ENCODE peak calls at places on chromosomes 3 and 15, in four cellular contexts. T is GM12878, F is H1, E is HepG2. M is an unnamed sample.

GRCh38 chr3:171183042-171183441 is 156.5 kb upstream of the SLC2A2 start:
- DNase-seq in T (no peak), F (no peak), E (peak), M (no peak)

GRCh38 chr3:194283218-194284006 is 67.7 kb downstream of the CPN2 start:
- DNase-seq in F (no peak), T (no peak), E (no peak), M (no peak)

GRCh38 chr15:31574761-31575160 is 248.1 kb downstream of the KLF13 start:
- DNase-seq in F (no peak), E (no peak), T (no peak), M (no peak)

GRCh38 chr3:148551767-148552260 is 145.9 kb upstream of the AGTR1 start:
- DNase-seq in E (no peak), T (no peak), F (no peak), M (no peak)

GRCh38 chr3:193982258-193982659 is 153.7 kb upstream of the HES1 start:
- DNase-seq in T (no peak), E (no peak), F (no peak), M (no peak)

GRCh38 chr15:48897144-48897814 is 19.3 kb downstream of the EID1 start:
- DNase-seq in F (no peak), T (no peak), E (no peak), M (no peak)

GRCh38 chr15:40756938-40757337 is 1.9 kb upstream of the RMDN3 start:
- DNase-seq in T (no peak), F (no peak), E (no peak), M (no peak)

GRCh38 chr3:149319750-149320149 is 13.7 kb downstream of the TM4SF18 start:
- DNase-seq in F (no peak), E (no peak), T (no peak), M (no peak)

GRCh38 chr3:137008976-137009375 is 51.2 kb downstream of the IL20RB start:
- DNase-seq in T (no peak), E (no peak), F (no peak), M (no peak)

GRCh38 chr3:185397676-185398075 is 34.7 kb downstream of the MAP3K13 start:
- DNase-seq in F (no peak), E (no peak), T (no peak), M (no peak)

GRCh38 chr3:29346828-29347227 is 66.0 kb downstream of the RBMS3 start:
- DNase-seq in T (no peak), F (no peak), E (no peak), M (no peak)

GRCh38 chr3:73459711-73460110 is 165.0 kb downstream of the PDZRN3 start:
- DNase-seq in F (no peak), T (no peak), E (no peak), M (no peak)

GRCh38 chr15:65377105-65377975 is 462 bp downstream of the IGDCC3 start:
- DNase-seq in T (no peak), E (no peak), F (no peak), M (no peak)

GRCh38 chr15:66912001-66912400 is 153.4 kb upstream of the SMAD3 start:
- DNase-seq in T (no peak), E (no peak), F (no peak), M (no peak)

GRCh38 chr3:157160652-157161480 is 919 bp upstream of the CCNL1 start:
- DNase-seq in T (no peak), E (peak), F (no peak), M (no peak)

GRCh38 chr3:13057641-13058040 is 15.6 kb downstream of the IQSEC1 start:
- DNase-seq in E (no peak), T (no peak), F (no peak), M (no peak)

GRCh38 chr3:65170357-65171090 is 482.7 kb upstream of the ADAMTS9 start:
- DNase-seq in F (no peak), T (no peak), E (no peak), M (no peak)

GRCh38 chr3:51436998-51437639 is 46.0 kb downstream of the RBM15B start:
- DNase-seq in F (no peak), E (no peak), T (no peak), M (no peak)

GRCh38 chr3:135382621-135383020 is 582.9 kb upstream of the PPP2R3A start:
- DNase-seq in F (no peak), E (no peak), T (no peak), M (no peak)

GRCh38 chr15:38398134-38398533 is 55.8 kb upstream of the FAM98B start:
- DNase-seq in E (peak), F (no peak), T (no peak), M (no peak)

GRCh38 chr15:74367296-74367854 is at the start of gene CYP11A1:
- DNase-seq in F (no peak), T (no peak), E (no peak), M (no peak)

GRCh38 chr15:52103217-52104207 is 9.1 kb downstream of the BCL2L10 start:
- DNase-seq in T (peak), F (no peak), E (peak), M (no peak)

GRCh38 chr3:153595186-153595815 is 433.3 kb downstream of the RAP2B start:
- DNase-seq in E (peak), F (no peak), T (no peak), M (peak)

GRCh38 chr15:100131321-100132224 is 210.2 kb downstream of the ADAMTS17 start:
- DNase-seq in E (peak), T (no peak), F (no peak), M (no peak)

GRCh38 chr3:126212629-126213375 is 32.4 kb upstream of the ALDH1L1 start:
- DNase-seq in E (peak), F (peak), T (no peak), M (peak)

GRCh38 chr3:33115024-33115768 is 1.4 kb downstream of the CRTAP start:
- DNase-seq in E (no peak), F (no peak), T (no peak), M (no peak)

GRCh38 chr3:101509811-101510210 is 3.2 kb downstream of the SENP7 start:
- DNase-seq in E (no peak), F (no peak), T (no peak), M (no peak)

GRCh38 chr3:119034256-119035013 is at the start of gene IGSF11:
- DNase-seq in E (peak), F (peak), T (no peak), M (peak)

GRCh38 chr3:64765951-64766350 is 78.2 kb upstream of the ADAMTS9 start:
- DNase-seq in F (no peak), E (no peak), T (no peak), M (no peak)

GRCh38 chr15:87716422-87716821 is 540.1 kb downstream of the NTRK3 start:
- DNase-seq in T (no peak), E (no peak), F (no peak), M (no peak)

GRCh38 chr3:30077746-30078145 is 528.7 kb upstream of the TGFBR2 start:
- DNase-seq in T (no peak), E (no peak), F (no peak), M (no peak)

GRCh38 chr15:68843425-68844311 is 23.0 kb upstream of the ANP32A start:
- DNase-seq in F (no peak), E (no peak), T (no peak), M (peak)

GRCh38 chr15:60526127-60526616 is 47.2 kb upstream of the ICE2 start:
- DNase-seq in T (no peak), E (no peak), F (no peak), M (no peak)

GRCh38 chr3:172592898-172593669 is 69.9 kb upstream of the TNFSF10 start:
- DNase-seq in T (no peak), E (no peak), F (no peak), M (no peak)

GRCh38 chr3:184233127-184233843 is 3.9 kb downstream of the VWA5B2 start:
- DNase-seq in F (no peak), E (no peak), T (no peak), M (no peak)

GRCh38 chr3:29694783-29695182 is 413.9 kb downstream of the RBMS3 start:
- DNase-seq in F (no peak), E (peak), T (no peak), M (no peak)

GRCh38 chr15:77732514-77733335 is 100.0 kb upstream of the LINGO1 start:
- DNase-seq in T (no peak), E (no peak), F (no peak), M (no peak)

GRCh38 chr3:62785384-62785783 is 89.8 kb downstream of the CADPS start:
- DNase-seq in E (no peak), T (no peak), F (no peak), M (no peak)

GRCh38 chr15:93034512-93034911 is 54.5 kb downstream of the RGMA start:
- DNase-seq in T (no peak), F (no peak), E (no peak), M (no peak)

GRCh38 chr15:93031103-93031464 is 57.9 kb downstream of the RGMA start:
- DNase-seq in E (no peak), T (no peak), F (no peak), M (no peak)

GRCh38 chr15:93035953-93036810 is 52.8 kb downstream of the RGMA start:
- DNase-seq in F (no peak), E (peak), T (no peak), M (no peak)

GRCh38 chr15:93035092-93035915 is 53.7 kb downstream of the RGMA start:
- DNase-seq in T (no peak), E (no peak), F (no peak), M (no peak)

DNA sequence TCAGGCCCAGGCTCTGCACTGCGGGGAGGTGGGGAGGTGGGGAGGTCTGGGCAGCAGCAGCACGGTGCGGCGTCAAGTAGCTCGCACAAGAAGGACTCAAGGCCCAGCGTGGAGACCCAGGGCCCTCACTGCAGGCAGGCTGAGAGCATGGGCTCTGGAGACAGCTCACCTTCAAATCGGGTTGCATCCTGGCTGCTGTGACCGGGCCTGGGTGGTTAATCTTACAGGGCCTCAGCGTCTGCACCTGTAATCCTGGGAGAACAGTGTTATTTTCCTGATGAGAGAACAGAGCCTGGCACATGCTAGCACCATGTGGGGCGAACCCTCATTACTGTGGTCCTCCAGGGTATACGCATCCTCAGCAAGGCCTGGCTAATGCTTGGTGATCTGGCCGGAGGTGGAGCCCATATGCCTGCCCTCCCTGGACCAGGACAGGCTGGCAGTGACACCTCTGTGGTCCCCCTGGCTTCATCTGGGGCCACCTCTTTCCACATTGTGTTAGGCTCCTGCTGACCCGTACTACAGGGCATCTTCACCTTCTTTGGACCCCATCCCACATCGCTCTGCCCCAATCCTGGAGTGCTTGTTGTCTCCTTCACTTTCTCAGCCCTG is 55.5 kb downstream of the RGMA start:
- DNase-seq in T (no peak), E (no peak), F (no peak), M (no peak)
- TF ChIP-seq SUZ12 in T (no peak), E (no peak), F (no peak), M (no peak)

GRCh38 chr3:197513953-197514785 is 41.6 kb downstream of the BDH1 start:
- DNase-seq in T (no peak), F (no peak), E (no peak), M (no peak)

GRCh38 chr3:197514786-197515090 is 41.0 kb downstream of the BDH1 start:
- DNase-seq in E (no peak), F (no peak), T (no peak), M (no peak)

GRCh38 chr3:197519801-197520211 is 36.0 kb downstream of the BDH1 start:
- DNase-seq in E (no peak), F (no peak), T (no peak), M (no peak)

GRCh38 chr3:197518794-197519451 is 36.8 kb downstream of the BDH1 start:
- DNase-seq in T (no peak), E (no peak), F (no peak), M (no peak)

DNA sequence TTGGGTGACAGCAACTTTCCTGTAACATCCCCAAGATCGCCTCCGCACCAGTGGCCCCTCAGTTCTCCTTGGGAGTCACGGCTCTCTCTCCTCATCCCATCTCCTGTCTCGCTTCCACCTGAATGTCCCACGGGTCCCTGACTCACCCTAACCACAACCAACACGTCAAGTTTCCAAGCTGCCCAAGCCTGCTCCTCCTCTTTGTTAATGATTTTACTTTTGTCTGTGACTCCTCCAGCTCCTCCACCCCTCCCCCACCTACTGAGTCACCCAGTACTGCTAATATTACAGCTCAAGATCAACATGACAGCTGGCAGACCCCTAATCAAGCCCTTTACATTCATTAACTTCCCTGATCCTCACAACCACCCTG is 39.3 kb downstream of the BDH1 start:
- DNase-seq in E (peak), T (no peak), F (no peak), M (no peak)
- TF ChIP-seq YY1 in E (no peak), T (no peak), F (no peak), M (no peak)

GRCh38 chr15:92377083-92377789 is 16.4 kb upstream of the ST8SIA2 start:
- DNase-seq in T (no peak), E (no peak), F (no peak), M (no peak)
- TF ChIP-seq SUZ12 in T (no peak), E (no peak), F (no peak), M (no peak)

DNA sequence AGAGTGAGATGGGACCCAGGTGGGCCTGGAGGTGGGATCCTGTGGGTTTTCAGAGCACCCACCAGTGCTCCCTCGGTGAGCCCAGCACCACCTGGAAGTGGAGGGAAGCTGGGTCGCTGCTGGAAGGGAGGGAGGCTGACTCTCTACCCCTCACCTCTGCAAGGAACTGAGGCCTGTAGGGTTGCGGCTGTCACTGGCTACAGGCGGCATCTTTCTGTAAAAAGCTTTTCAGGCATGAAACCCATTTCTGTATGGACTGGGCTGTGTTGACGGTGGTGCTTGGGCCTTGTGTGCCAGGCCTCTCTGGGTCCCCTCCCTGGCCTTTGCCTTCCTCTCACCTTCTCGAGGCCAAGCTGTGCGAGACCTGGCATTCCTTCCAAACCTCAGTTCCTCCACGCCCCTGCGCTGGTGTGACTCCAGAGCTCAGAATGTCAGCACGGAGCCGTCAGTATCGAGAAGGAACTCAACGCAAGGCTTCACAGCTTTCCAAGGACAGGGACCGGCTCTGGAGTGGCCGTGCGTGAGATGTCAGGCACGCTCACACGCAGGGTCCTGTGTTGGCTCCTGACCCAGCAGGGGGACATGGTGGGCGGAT is 16.6 kb downstream of the ABTB1 start:
- DNase-seq in F (no peak), T (no peak), E (no peak), M (no peak)
- TF ChIP-seq YY1 in F (no peak), T (no peak), E (no peak), M (no peak)

GRCh38 chr3:134008630-134009156 is 21.0 kb downstream of the SLCO2A1 start:
- DNase-seq in T (no peak), F (no peak), E (no peak), M (no peak)
- TF ChIP-seq SUZ12 in T (no peak), F (no peak), E (no peak), M (no peak)

GRCh38 chr3:11495948-11496557 is 147.7 kb downstream of the VGLL4 start:
- DNase-seq in T (no peak), F (no peak), E (no peak), M (peak)
- TF ChIP-seq YY1 in T (no peak), F (no peak), E (no peak), M (no peak)

DNA sequence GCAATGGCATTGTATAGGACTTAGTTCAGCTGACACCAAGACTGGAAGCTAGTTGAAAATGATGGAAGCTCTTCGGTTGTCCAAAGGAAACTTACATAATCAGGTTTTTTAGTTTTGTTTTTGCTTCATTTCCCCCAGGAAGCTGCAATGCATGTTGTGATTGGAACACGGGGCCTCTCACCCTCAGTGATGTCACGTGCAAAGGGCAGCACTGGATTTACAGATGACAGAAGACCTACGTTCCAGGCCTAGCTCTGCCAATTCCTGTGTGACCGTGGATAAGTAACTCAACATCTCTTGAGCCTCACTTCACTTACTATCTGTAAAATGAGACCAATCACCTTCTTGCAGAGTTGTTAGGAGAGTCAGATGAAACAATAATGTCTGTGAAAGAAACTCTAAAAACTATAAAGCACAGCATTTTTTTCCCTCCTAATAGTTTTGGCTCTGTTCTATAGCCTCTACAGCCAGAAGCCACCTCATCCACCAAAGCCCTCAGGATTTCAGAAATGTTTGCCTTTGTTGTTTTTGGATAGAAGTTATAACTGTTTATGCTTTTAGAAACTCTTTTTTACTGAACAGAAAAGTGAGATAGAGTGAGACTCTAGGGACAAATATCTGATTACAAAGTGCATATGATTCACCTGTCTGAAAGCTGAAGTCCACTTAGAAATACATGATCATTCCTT is 4.6 kb downstream of the RBSN start:
- DNase-seq in T (no peak), F (no peak), E (no peak), M (no peak)
- TF ChIP-seq SUZ12 in T (no peak), F (no peak), E (no peak), M (no peak)

DNA sequence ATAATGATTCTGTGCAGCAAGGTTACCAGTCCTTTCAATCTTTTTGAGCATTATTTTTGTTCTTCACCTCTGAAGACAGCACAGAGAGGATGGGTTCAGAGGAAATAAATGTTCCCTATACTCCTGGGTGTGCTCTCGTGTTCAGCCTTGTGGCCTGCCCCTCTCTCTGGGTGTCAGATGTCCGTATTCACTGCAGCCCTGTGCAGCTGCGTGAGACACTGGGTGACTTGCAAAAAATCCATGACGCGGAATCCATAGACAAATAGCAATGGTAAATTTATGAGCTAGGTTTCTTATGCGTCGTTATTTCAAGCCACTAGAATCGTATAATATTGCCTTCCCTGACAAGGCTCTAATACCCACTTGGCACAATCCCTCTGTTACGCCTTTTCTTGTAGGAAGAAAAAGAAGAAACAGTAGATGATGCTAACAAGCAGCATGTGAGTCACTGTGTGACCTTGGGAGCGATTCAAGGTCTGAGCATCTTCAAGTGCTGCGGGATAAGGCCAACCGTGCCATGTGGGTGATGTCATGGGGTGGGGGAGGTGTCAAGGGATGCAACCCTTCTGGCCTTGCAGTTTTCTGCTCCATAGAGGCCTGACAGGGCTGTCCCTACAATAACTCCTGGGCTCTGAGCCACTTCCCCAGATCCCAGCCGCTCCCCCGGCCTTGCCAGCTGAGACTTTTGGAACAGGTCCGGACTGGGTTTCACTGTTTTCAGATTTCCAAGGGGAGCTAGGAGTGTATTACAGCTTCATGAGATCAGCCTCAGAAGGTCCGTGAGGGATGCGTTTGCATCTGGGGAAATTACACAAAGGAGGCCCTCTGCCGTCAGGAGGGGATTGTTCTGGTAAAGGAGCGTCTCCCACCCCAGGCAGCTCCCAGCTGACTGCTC is 47.6 kb upstream of the POMGNT2 start:
- DNase-seq in E (no peak), F (no peak), T (no peak), M (no peak)
- TF ChIP-seq YY1 in E (no peak), F (no peak), T (no peak), M (no peak)